ENCODE peak calls at places on chromosome 21, in five cellular contexts. One of them, this sample, is unnamed.

GRCh38 chr21:40696246-40696645 is 150.7 kb downstream of the DSCAM start:
- DNase-seq in breast epithelium: no peak
- DNase-seq in uterus: no peak
- DNase-seq in Karpas-422: no peak
- DNase-seq in IMR-90: no peak
- DNase-seq in this sample: no peak

GRCh38 chr21:36306872-36307534 is 13.0 kb upstream of the MORC3 start:
- DNase-seq in breast epithelium: no peak
- DNase-seq in uterus: no peak
- DNase-seq in Karpas-422: no peak
- DNase-seq in IMR-90: no peak
- DNase-seq in this sample: no peak

GRCh38 chr21:17570773-17571172 is 41.9 kb downstream of the BTG3 start:
- DNase-seq in breast epithelium: no peak
- DNase-seq in uterus: no peak
- DNase-seq in Karpas-422: no peak
- DNase-seq in IMR-90: no peak
- DNase-seq in this sample: no peak

GRCh38 chr21:31374430-31374829 is 30.4 kb upstream of the TIAM1 start:
- DNase-seq in breast epithelium: no peak
- DNase-seq in uterus: no peak
- DNase-seq in Karpas-422: no peak
- DNase-seq in IMR-90: no peak
- DNase-seq in this sample: no peak

GRCh38 chr21:41322496-41323382 is 6.1 kb downstream of the FAM3B start:
- DNase-seq in breast epithelium: no peak
- DNase-seq in uterus: no peak
- DNase-seq in Karpas-422: no peak
- DNase-seq in IMR-90: no peak
- DNase-seq in this sample: no peak

GRCh38 chr21:25560151-25560783 is 47.0 kb downstream of the MRPL39 start:
- DNase-seq in breast epithelium: no peak
- DNase-seq in uterus: no peak
- DNase-seq in Karpas-422: no peak
- DNase-seq in IMR-90: no peak
- DNase-seq in this sample: no peak

GRCh38 chr21:45329261-45330074 is 41.8 kb upstream of the POFUT2 start:
- DNase-seq in breast epithelium: no peak
- DNase-seq in uterus: no peak
- DNase-seq in Karpas-422: no peak
- DNase-seq in IMR-90: no peak
- DNase-seq in this sample: no peak

GRCh38 chr21:31733521-31734149 is 1.7 kb upstream of the SCAF4 start:
- DNase-seq in breast epithelium: no peak
- DNase-seq in uterus: no peak
- DNase-seq in Karpas-422: no peak
- DNase-seq in IMR-90: peak
- DNase-seq in this sample: no peak

GRCh38 chr21:34912022-34912933 is 136.8 kb downstream of the RUNX1 start:
- DNase-seq in breast epithelium: no peak
- DNase-seq in uterus: no peak
- DNase-seq in Karpas-422: no peak
- DNase-seq in IMR-90: no peak
- DNase-seq in this sample: no peak

GRCh38 chr21:39094847-39095525 is 88.3 kb downstream of the PSMG1 start:
- DNase-seq in breast epithelium: no peak
- DNase-seq in uterus: no peak
- DNase-seq in Karpas-422: no peak
- DNase-seq in IMR-90: peak
- DNase-seq in this sample: peak

GRCh38 chr21:46022551-46023107 is 41.1 kb downstream of the COL6A1 start:
- DNase-seq in breast epithelium: no peak
- DNase-seq in uterus: peak
- DNase-seq in Karpas-422: no peak
- DNase-seq in IMR-90: no peak
- DNase-seq in this sample: no peak

GRCh38 chr21:36437745-36438128 is 42.2 kb downstream of the CLDN14 start:
- DNase-seq in breast epithelium: no peak
- DNase-seq in uterus: no peak
- DNase-seq in Karpas-422: no peak
- DNase-seq in IMR-90: peak
- DNase-seq in this sample: peak

GRCh38 chr21:34974162-34974981 is 74.7 kb downstream of the RUNX1 start:
- DNase-seq in breast epithelium: no peak
- DNase-seq in uterus: no peak
- DNase-seq in Karpas-422: peak
- DNase-seq in IMR-90: peak
- DNase-seq in this sample: no peak

GRCh38 chr21:35840197-35840799 is 220.0 kb downstream of the SETD4 start:
- DNase-seq in breast epithelium: no peak
- DNase-seq in uterus: peak
- DNase-seq in Karpas-422: peak
- DNase-seq in IMR-90: peak
- DNase-seq in this sample: peak

GRCh38 chr21:38989097-38989744 is 183.5 kb downstream of the ETS2 start:
- DNase-seq in breast epithelium: no peak
- DNase-seq in uterus: no peak
- DNase-seq in Karpas-422: no peak
- DNase-seq in IMR-90: no peak
- DNase-seq in this sample: no peak

GRCh38 chr21:17679002-17679600 is 66.4 kb upstream of the BTG3 start:
- DNase-seq in breast epithelium: no peak
- DNase-seq in uterus: no peak
- DNase-seq in Karpas-422: peak
- DNase-seq in IMR-90: peak
- DNase-seq in this sample: peak

GRCh38 chr21:45502600-45502999 is 39.6 kb downstream of the SLC19A1 start:
- DNase-seq in breast epithelium: no peak
- DNase-seq in uterus: no peak
- DNase-seq in Karpas-422: no peak
- DNase-seq in IMR-90: no peak
- DNase-seq in this sample: no peak

GRCh38 chr21:45336870-45337269 is 49.2 kb upstream of the POFUT2 start:
- DNase-seq in breast epithelium: no peak
- DNase-seq in uterus: no peak
- DNase-seq in Karpas-422: no peak
- DNase-seq in IMR-90: peak
- DNase-seq in this sample: no peak

GRCh38 chr21:21051109-21052055 is 53.2 kb downstream of the NCAM2 start:
- DNase-seq in breast epithelium: no peak
- DNase-seq in uterus: no peak
- DNase-seq in Karpas-422: no peak
- DNase-seq in IMR-90: no peak
- DNase-seq in this sample: no peak
- H3K4me3 ChIP-seq in breast epithelium: no peak
- H3K4me3 ChIP-seq in uterus: no peak
- H3K4me3 ChIP-seq in Karpas-422: no peak
- H3K4me3 ChIP-seq in IMR-90: no peak
- H3K4me3 ChIP-seq in this sample: no peak

GRCh38 chr21:43733060-43733459 is 14.1 kb downstream of the PDXK start:
- DNase-seq in breast epithelium: no peak
- DNase-seq in uterus: no peak
- DNase-seq in Karpas-422: no peak
- DNase-seq in IMR-90: no peak
- DNase-seq in this sample: no peak

GRCh38 chr21:43731891-43732711 is 13.2 kb downstream of the PDXK start:
- DNase-seq in breast epithelium: no peak
- DNase-seq in uterus: no peak
- DNase-seq in Karpas-422: no peak
- DNase-seq in IMR-90: no peak
- DNase-seq in this sample: no peak

GRCh38 chr21:43734830-43735229 is 15.9 kb downstream of the PDXK start:
- DNase-seq in breast epithelium: no peak
- DNase-seq in uterus: no peak
- DNase-seq in Karpas-422: no peak
- DNase-seq in IMR-90: peak
- DNase-seq in this sample: no peak

GRCh38 chr21:43734131-43734634 is 15.3 kb downstream of the PDXK start:
- DNase-seq in breast epithelium: no peak
- DNase-seq in uterus: no peak
- DNase-seq in Karpas-422: no peak
- DNase-seq in IMR-90: no peak
- DNase-seq in this sample: no peak

GRCh38 chr21:43733529-43734071 is 14.7 kb downstream of the PDXK start:
- DNase-seq in breast epithelium: no peak
- DNase-seq in uterus: no peak
- DNase-seq in Karpas-422: no peak
- DNase-seq in IMR-90: peak
- DNase-seq in this sample: no peak
- H3K27ac ChIP-seq in breast epithelium: peak
- H3K27ac ChIP-seq in uterus: peak
- H3K27ac ChIP-seq in Karpas-422: no peak
- H3K27ac ChIP-seq in IMR-90: no peak
- H3K27ac ChIP-seq in this sample: no peak

GRCh38 chr21:16285646-16286223 is 556.0 kb downstream of the USP25 start:
- DNase-seq in breast epithelium: no peak
- DNase-seq in uterus: no peak
- DNase-seq in Karpas-422: no peak
- DNase-seq in IMR-90: no peak
- DNase-seq in this sample: no peak

GRCh38 chr21:16279658-16280581 is 550.1 kb downstream of the USP25 start:
- DNase-seq in breast epithelium: no peak
- DNase-seq in uterus: peak
- DNase-seq in Karpas-422: no peak
- DNase-seq in IMR-90: peak
- DNase-seq in this sample: peak

DNA sequence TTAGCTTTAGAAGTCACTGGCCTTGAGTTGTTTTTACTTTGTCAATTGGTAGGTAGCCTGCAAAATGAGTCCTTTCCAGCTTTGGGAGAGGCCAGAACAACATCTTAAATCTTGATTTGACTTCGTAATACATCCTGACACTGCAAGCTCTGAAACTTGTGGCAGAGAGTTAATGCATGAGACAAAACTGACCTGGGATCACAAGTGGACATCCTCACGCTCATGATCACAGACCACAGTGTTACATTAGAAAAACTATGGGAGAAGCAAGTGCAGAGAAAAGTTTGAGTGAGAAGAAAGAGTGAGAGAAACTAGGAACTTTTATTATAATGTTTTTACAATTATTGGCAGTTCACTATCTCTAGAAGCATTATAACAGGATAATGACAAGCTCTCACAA is 550.9 kb downstream of the USP25 start:
- DNase-seq in breast epithelium: no peak
- DNase-seq in uterus: no peak
- DNase-seq in Karpas-422: no peak
- DNase-seq in IMR-90: no peak
- DNase-seq in this sample: no peak
- H3K4me3 ChIP-seq in breast epithelium: peak
- H3K4me3 ChIP-seq in uterus: peak
- H3K4me3 ChIP-seq in Karpas-422: no peak
- H3K4me3 ChIP-seq in IMR-90: no peak
- H3K4me3 ChIP-seq in this sample: no peak

GRCh38 chr21:23949493-23949892 is 1657.8 kb downstream of the MRPL39 start:
- DNase-seq in breast epithelium: no peak
- DNase-seq in uterus: no peak
- DNase-seq in Karpas-422: no peak
- DNase-seq in IMR-90: no peak
- DNase-seq in this sample: no peak
- H3K27ac ChIP-seq in breast epithelium: no peak
- H3K27ac ChIP-seq in uterus: no peak
- H3K27ac ChIP-seq in Karpas-422: no peak
- H3K27ac ChIP-seq in IMR-90: no peak
- H3K27ac ChIP-seq in this sample: no peak